ENCODE peak calls at places on chromosomes 16 and 17, in five cellular contexts. X is right lobe of liver, E is lower leg skin, M is tibial artery, R is K562. K is an unnamed sample.

GRCh38 chr17:57068222-57068658 is 16.8 kb upstream of the AKAP1 start:
- DNase-seq in X (peak), E (no peak), M (no peak), R (peak), K (no peak)

GRCh38 chr17:9898812-9899211 is 6.3 kb downstream of the RCVRN start:
- DNase-seq in X (no peak), E (no peak), M (no peak), R (no peak), K (no peak)

GRCh38 chr16:17205279-17206139 is 265.3 kb downstream of the XYLT1 start:
- DNase-seq in X (no peak), E (no peak), M (no peak), R (no peak), K (peak)

GRCh38 chr16:54932737-54933254 is 2.1 kb downstream of the IRX5 start:
- DNase-seq in X (no peak), E (no peak), M (no peak), R (no peak), K (peak)

GRCh38 chr16:79519448-79519847 is 81.1 kb downstream of the MAF start:
- DNase-seq in X (peak), E (peak), M (peak), R (no peak), K (no peak)

GRCh38 chr16:31528726-31529397 is 1.2 kb downstream of the AHSP start:
- DNase-seq in X (no peak), E (no peak), M (no peak), R (no peak), K (peak)

GRCh38 chr17:9004961-9005285 is 16.4 kb upstream of the NTN1 start:
- DNase-seq in X (no peak), E (peak), M (no peak), R (no peak), K (no peak)

GRCh38 chr17:28499366-28499668 is 6.8 kb upstream of the FOXN1 start:
- DNase-seq in X (no peak), E (no peak), M (no peak), R (no peak), K (no peak)

GRCh38 chr16:3520398-3520797 is 19.6 kb downstream of the CLUAP1 start:
- DNase-seq in X (no peak), E (no peak), M (no peak), R (no peak), K (no peak)

GRCh38 chr17:5629133-5629532 is 44.8 kb upstream of the NLRP1 start:
- DNase-seq in X (no peak), E (no peak), M (no peak), R (no peak), K (no peak)

DNA sequence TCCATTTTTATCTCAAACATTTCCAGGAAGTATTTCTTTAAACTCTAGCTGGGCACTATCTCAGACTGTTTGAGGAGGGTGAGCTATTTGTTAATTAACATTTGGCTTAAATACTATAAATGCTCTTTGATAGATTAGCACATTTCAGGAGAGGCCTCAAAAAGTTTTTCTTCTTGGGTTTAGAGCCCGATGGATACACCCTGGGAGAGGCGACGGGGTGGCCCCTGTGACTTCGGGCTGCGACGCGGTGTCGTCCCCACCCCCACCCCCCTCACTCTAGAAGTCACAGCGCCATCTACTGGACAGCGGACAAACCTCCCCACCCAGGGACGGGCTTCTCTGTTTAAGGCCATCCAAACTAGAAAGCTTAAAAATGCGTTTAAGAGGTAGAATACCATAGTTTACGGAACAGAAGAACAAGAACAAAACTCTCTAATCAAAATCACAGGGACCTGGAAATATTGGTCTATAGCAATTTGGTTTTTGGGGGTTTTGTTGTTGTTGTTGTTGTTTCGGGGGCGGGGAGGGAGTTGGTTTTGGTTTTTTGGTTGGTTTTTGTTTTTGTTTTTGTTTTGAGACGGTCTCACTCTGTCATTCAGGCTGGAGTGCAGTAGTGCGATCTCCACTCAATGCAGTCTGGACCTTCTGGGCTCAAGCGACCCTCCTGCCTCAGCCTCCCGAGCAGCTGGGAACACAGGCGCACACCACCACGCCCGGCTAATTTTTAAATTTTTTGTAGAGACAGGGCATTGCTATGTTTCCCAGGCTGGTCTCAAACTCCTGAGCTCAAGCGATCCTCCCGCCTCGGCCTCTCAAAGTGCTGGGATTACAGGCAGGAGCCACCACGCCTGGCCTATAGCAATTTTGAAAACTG is 254.4 kb downstream of the C16orf95 start:
- DNase-seq in X (peak), E (peak), M (peak), R (peak), K (peak)
- H3K4me3 ChIP-seq in X (no peak), E (no peak), M (peak), R (no peak), K (peak)

GRCh38 chr17:40070895-40071719 is 8.3 kb downstream of the THRA start:
- DNase-seq in X (no peak), E (peak), M (peak), R (peak), K (peak)
- H3K4me3 ChIP-seq in X (no peak), E (no peak), M (peak), R (peak), K (no peak)

DNA sequence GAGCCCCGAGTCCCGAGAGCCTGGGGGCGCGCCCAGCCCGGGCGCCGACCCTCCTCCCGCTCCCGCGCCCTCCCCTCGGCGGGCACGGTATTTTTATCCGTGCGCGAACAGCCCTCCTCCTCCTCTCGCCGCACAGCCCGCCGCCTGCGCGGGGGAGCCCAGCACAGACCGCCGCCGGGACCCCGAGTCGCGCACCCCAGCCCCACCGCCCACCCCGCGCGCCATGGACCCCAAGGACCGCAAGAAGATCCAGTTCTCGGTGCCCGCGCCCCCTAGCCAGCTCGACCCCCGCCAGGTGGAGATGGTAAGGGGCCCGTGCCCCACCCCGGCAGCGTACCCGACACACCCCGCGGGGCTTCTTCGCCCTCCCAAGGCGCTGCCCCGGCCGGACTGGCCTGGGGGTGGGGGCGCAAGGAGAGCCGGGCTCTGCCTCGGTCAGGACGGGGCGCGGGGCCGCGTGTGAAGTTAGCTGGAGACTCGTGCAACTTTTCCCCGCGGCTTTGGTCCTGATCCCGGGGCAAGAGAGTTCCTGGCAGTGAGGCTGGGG is 491 bp downstream of the PPP1R1B start:
- DNase-seq in X (no peak), E (no peak), M (no peak), R (no peak), K (no peak)
- H3K4me3 ChIP-seq in X (no peak), E (no peak), M (no peak), R (no peak), K (no peak)

DNA sequence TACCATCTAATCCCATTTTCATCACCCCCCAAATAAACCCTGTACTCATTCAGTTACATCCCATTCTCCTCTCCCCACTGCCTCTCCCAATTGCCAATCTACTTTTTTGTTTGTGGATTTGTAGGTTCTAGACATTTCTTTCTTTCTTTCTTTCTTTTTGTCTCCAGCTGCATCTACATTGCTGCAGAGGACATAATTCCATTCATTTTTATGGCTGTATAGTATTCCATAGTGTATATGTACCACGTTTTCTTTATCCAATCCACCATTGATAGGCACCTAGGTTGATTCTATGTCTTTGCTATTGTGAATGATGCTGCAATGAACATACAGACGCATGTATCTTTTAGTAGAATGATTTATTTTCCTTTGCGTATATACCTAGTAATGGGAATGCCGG is 6.3 kb upstream of the CRYM start:
- DNase-seq in X (no peak), E (no peak), M (no peak), R (no peak), K (no peak)
- H3K4me3 ChIP-seq in X (no peak), E (no peak), M (peak), R (no peak), K (peak)

DNA sequence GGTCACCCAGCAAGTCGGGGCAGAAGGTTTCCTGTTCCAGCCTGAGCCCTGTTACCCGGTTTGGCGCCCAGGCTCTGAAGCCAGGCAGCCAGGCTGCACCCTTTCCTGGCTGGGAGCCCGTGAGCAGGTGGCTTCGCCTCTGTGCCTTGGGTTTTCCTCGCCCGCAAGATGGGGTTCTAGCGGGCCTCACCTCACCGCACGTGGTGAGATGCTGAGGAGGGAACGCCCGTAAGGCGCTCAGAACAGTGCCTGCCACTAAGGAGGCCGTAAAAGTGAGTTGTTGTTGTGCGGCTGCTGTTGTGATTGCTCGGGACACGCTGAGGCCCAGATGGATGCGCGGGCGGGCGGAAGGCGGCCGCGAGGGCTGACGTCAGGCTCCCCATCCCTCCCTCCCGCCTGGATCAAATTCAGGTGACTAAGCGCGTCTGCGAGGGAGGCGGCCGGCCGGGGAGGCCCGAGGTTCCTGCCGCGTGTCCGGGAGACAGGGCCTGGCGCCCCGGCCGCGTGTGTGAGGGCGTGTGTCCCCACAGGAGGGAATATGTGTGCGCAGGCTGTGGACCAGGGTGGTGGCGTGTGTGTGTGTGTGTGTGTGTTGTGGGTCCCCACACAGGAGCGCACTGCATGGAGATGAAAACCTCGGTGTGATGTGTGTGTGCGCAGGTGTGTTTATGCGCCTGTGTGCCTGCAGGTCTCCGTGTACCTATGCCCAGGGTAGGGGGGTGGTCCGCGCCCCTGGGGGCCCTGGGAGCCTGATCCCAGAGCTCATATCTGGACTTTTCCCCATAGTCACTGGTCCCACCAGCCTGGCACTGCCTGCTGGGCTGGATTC is 4.3 kb downstream of the CAMKK1 start:
- DNase-seq in X (no peak), E (peak), M (peak), R (peak), K (peak)
- H3K4me3 ChIP-seq in X (no peak), E (no peak), M (no peak), R (no peak), K (no peak)

GRCh38 chr17:15782809-15783208 is 50.7 kb downstream of the TBC1D26 start:
- DNase-seq in X (peak), E (peak), M (peak), R (no peak), K (no peak)
- H3K4me3 ChIP-seq in X (peak), E (no peak), M (peak), R (no peak), K (no peak)